ENCODE peak calls at places on chromosomes 3 and 15, in nine cellular contexts. F is T-helper 1 cell; G is endothelial cell; W is stimulated activated CD8-positive, alpha-beta memory T cell treated with anti-CD3 and anti-CD28 coated beads, Interleukin-15, amount 100 ng/mL, for 4 hours; V is RWPE1; X is GOT3; P is LHCN-M2; J is AG04449; M is activated T-cell treated with anti-CD3 and anti-CD28 coated beads, Interleukin-2, amount 50 U/mL, for 4 hours. R is an unnamed sample.

GRCh38 chr3:73086071-73086494 is 24.6 kb downstream of the EBLN2 start:
- DNase-seq in F (peak; percentile 19), G (peak; percentile 63), W (peak; percentile 9), V (peak; percentile 26), X (no peak), P (peak; percentile 32), J (no peak), M (peak; percentile 47), R (no peak)

GRCh38 chr3:185959609-185960517 is 22.0 kb upstream of the TRA2B start:
- DNase-seq in F (no peak), G (no peak), W (no peak), V (peak; percentile 56), X (peak; percentile 50), P (peak; percentile 79), J (peak; percentile 41), M (no peak), R (no peak)

GRCh38 chr15:73153447-73153846 is 101.2 kb downstream of the NEO1 start:
- DNase-seq in F (no peak), G (no peak), W (no peak), V (no peak), X (no peak), P (no peak), J (no peak), M (no peak), R (no peak)

GRCh38 chr3:131850223-131850622 is 184.6 kb downstream of the CPNE4 start:
- DNase-seq in F (no peak), G (no peak), W (no peak), V (no peak), X (no peak), P (no peak), J (no peak), M (no peak), R (no peak)

GRCh38 chr3:57397175-57398026 is 104.9 kb upstream of the ASB14 start:
- DNase-seq in F (peak; percentile 28), G (peak; percentile 60), W (peak; percentile 27), V (peak; percentile 35), X (no peak), P (peak; percentile 46), J (no peak), M (peak; percentile 38), R (no peak)

GRCh38 chr3:30750967-30751366 is 143.5 kb downstream of the GADL1 start:
- DNase-seq in F (no peak), G (no peak), W (no peak), V (no peak), X (no peak), P (no peak), J (no peak), M (no peak), R (no peak)

GRCh38 chr15:77030042-77030927 is 35.4 kb downstream of the PSTPIP1 start:
- DNase-seq in F (no peak), G (peak; percentile 4), W (no peak), V (no peak), X (no peak), P (no peak), J (no peak), M (no peak), R (no peak)

GRCh38 chr3:129746629-129747028 is 140.2 kb upstream of the PLXND1 start:
- DNase-seq in F (no peak), G (no peak), W (no peak), V (no peak), X (no peak), P (no peak), J (no peak), M (no peak), R (no peak)

GRCh38 chr3:42025388-42026138 is 63.7 kb upstream of the ULK4 start:
- DNase-seq in F (no peak), G (peak; percentile 68), W (no peak), V (peak; percentile 61), X (no peak), P (peak; percentile 96), J (peak; percentile 90), M (no peak), R (peak; percentile 38)

GRCh38 chr3:113140876-113141275 is 70.5 kb upstream of the BOC start:
- DNase-seq in F (no peak), G (no peak), W (no peak), V (no peak), X (no peak), P (no peak), J (no peak), M (no peak), R (no peak)

GRCh38 chr3:19559724-19560442 is 374.1 kb downstream of the EFHB start:
- DNase-seq in F (no peak), G (no peak), W (no peak), V (no peak), X (no peak), P (no peak), J (no peak), M (no peak), R (no peak)

GRCh38 chr3:177195242-177195940 is 1.9 kb downstream of the TBL1XR1 start:
- DNase-seq in F (no peak), G (no peak), W (no peak), V (peak; percentile 34), X (no peak), P (peak; percentile 19), J (no peak), M (no peak), R (no peak)

GRCh38 chr3:54476876-54477275 is 354.5 kb downstream of the CACNA2D3 start:
- DNase-seq in F (no peak), G (no peak), W (no peak), V (no peak), X (no peak), P (no peak), J (no peak), M (no peak), R (no peak)

GRCh38 chr3:27576171-27576570 is 92.0 kb upstream of the SLC4A7 start:
- DNase-seq in F (no peak), G (no peak), W (no peak), V (no peak), X (no peak), P (no peak), J (no peak), M (no peak), R (no peak)

GRCh38 chr15:84398763-84399701 is 163.5 kb downstream of the GOLGA6L4 start:
- DNase-seq in F (no peak), G (no peak), W (no peak), V (no peak), X (no peak), P (no peak), J (no peak), M (no peak), R (no peak)

GRCh38 chr3:129068291-129068886 is 7.8 kb downstream of the GP9 start:
- DNase-seq in F (no peak), G (no peak), W (no peak), V (no peak), X (no peak), P (no peak), J (no peak), M (no peak), R (no peak)

GRCh38 chr15:78174398-78174797 is 25.2 kb downstream of the IDH3A start:
- DNase-seq in F (no peak), G (no peak), W (no peak), V (no peak), X (no peak), P (no peak), J (no peak), M (no peak), R (no peak)

GRCh38 chr15:56817266-56817665 is 84.0 kb upstream of the ZNF280D start:
- DNase-seq in F (no peak), G (no peak), W (no peak), V (peak; percentile 37), X (no peak), P (peak; percentile 82), J (no peak), M (no peak), R (no peak)